ENCODE peak calls at places on chromosomes 3 and 15, in four cellular contexts. One of them, this sample, is unnamed.

GRCh38 chr3:43286886-43287301 is 554 bp downstream of the SNRK start:
- DNase-seq in GM12878: no peak
- DNase-seq in HepG2: no peak
- DNase-seq in K562: peak; percentile 76
- DNase-seq in this sample: peak; percentile 43

GRCh38 chr15:64251121-64251520 is 88.3 kb upstream of the PPIB start:
- DNase-seq in GM12878: no peak
- DNase-seq in HepG2: no peak
- DNase-seq in K562: no peak
- DNase-seq in this sample: no peak

GRCh38 chr3:71078199-71078598 is 505.3 kb downstream of the FOXP1 start:
- DNase-seq in GM12878: no peak
- DNase-seq in HepG2: no peak
- DNase-seq in K562: no peak
- DNase-seq in this sample: no peak

GRCh38 chr15:43267439-43267838 is 711 bp upstream of the TGM5 start:
- DNase-seq in GM12878: no peak
- DNase-seq in HepG2: no peak
- DNase-seq in K562: no peak
- DNase-seq in this sample: no peak

GRCh38 chr3:197527569-197527968 is 28.2 kb downstream of the BDH1 start:
- DNase-seq in GM12878: no peak
- DNase-seq in HepG2: no peak
- DNase-seq in K562: no peak
- DNase-seq in this sample: no peak

GRCh38 chr3:81684739-81685395 is 76.6 kb downstream of the GBE1 start:
- DNase-seq in GM12878: no peak
- DNase-seq in HepG2: peak; percentile 20
- DNase-seq in K562: peak; percentile 47
- DNase-seq in this sample: no peak

GRCh38 chr3:159263750-159264561 is 462.1 kb downstream of the MFSD1 start:
- DNase-seq in GM12878: no peak
- DNase-seq in HepG2: peak; percentile 22
- DNase-seq in K562: peak; percentile 17
- DNase-seq in this sample: peak; percentile 67

GRCh38 chr3:50675179-50676030 is 678 bp downstream of the DOCK3 start:
- DNase-seq in GM12878: no peak
- DNase-seq in HepG2: no peak
- DNase-seq in K562: peak; percentile 44
- DNase-seq in this sample: peak; percentile 80

GRCh38 chr3:173249457-173249856 is 108.4 kb upstream of the SPATA16 start:
- DNase-seq in GM12878: no peak
- DNase-seq in HepG2: no peak
- DNase-seq in K562: no peak
- DNase-seq in this sample: no peak

GRCh38 chr15:68218847-68219798 is 10.4 kb downstream of the CLN6 start:
- DNase-seq in GM12878: no peak
- DNase-seq in HepG2: no peak
- DNase-seq in K562: peak; percentile 57
- DNase-seq in this sample: no peak

GRCh38 chr15:79208179-79208578 is 74.3 kb upstream of the ANKRD34C start:
- DNase-seq in GM12878: no peak
- DNase-seq in HepG2: no peak
- DNase-seq in K562: no peak
- DNase-seq in this sample: no peak

GRCh38 chr3:184383033-184383740 is 3.3 kb downstream of the CHRD start:
- DNase-seq in GM12878: no peak
- DNase-seq in HepG2: no peak
- DNase-seq in K562: no peak
- DNase-seq in this sample: no peak

GRCh38 chr15:68986292-68986691 is 28.2 kb upstream of the NOX5 start:
- DNase-seq in GM12878: no peak
- DNase-seq in HepG2: no peak
- DNase-seq in K562: no peak
- DNase-seq in this sample: no peak

GRCh38 chr15:42088801-42089640 is 5.3 kb downstream of the PLA2G4D start:
- DNase-seq in GM12878: no peak
- DNase-seq in HepG2: no peak
- DNase-seq in K562: no peak
- DNase-seq in this sample: no peak

GRCh38 chr3:120798346-120798745 is 55.8 kb downstream of the GTF2E1 start:
- DNase-seq in GM12878: no peak
- DNase-seq in HepG2: no peak
- DNase-seq in K562: no peak
- DNase-seq in this sample: no peak

GRCh38 chr3:131216801-131217200 is 164.8 kb upstream of the NUDT16 start:
- DNase-seq in GM12878: no peak
- DNase-seq in HepG2: peak; percentile 28
- DNase-seq in K562: peak; percentile 17
- DNase-seq in this sample: peak; percentile 21

GRCh38 chr3:169522595-169523529 is 140.7 kb downstream of the MECOM start:
- DNase-seq in GM12878: no peak
- DNase-seq in HepG2: no peak
- DNase-seq in K562: no peak
- DNase-seq in this sample: no peak

GRCh38 chr3:106482436-106482835 is 613.6 kb upstream of the CBLB start:
- DNase-seq in GM12878: no peak
- DNase-seq in HepG2: no peak
- DNase-seq in K562: no peak
- DNase-seq in this sample: no peak

GRCh38 chr15:95365615-95366107 is 964.8 kb upstream of the NR2F2 start:
- DNase-seq in GM12878: no peak
- DNase-seq in HepG2: no peak
- DNase-seq in K562: no peak
- DNase-seq in this sample: no peak

GRCh38 chr15:92839696-92840095 is 60.4 kb upstream of the CHD2 start:
- DNase-seq in GM12878: no peak
- DNase-seq in HepG2: no peak
- DNase-seq in K562: no peak
- DNase-seq in this sample: no peak

GRCh38 chr3:42507751-42508335 is 5.4 kb downstream of the VIPR1 start:
- DNase-seq in GM12878: no peak
- DNase-seq in HepG2: no peak
- DNase-seq in K562: no peak
- DNase-seq in this sample: no peak

GRCh38 chr15:53256457-53256856 is 466.3 kb upstream of the ONECUT1 start:
- DNase-seq in GM12878: no peak
- DNase-seq in HepG2: no peak
- DNase-seq in K562: no peak
- DNase-seq in this sample: no peak

GRCh38 chr15:63791236-63791635 is 42.5 kb downstream of the HERC1 start:
- DNase-seq in GM12878: no peak
- DNase-seq in HepG2: no peak
- DNase-seq in K562: no peak
- DNase-seq in this sample: no peak

GRCh38 chr3:34024447-34025240 is 226.2 kb downstream of the PDCD6IP start:
- DNase-seq in GM12878: no peak
- DNase-seq in HepG2: no peak
- DNase-seq in K562: no peak
- DNase-seq in this sample: no peak

GRCh38 chr3:37543692-37544091 is 318.0 kb upstream of the CTDSPL start:
- DNase-seq in GM12878: no peak
- DNase-seq in HepG2: no peak
- DNase-seq in K562: no peak
- DNase-seq in this sample: no peak

GRCh38 chr3:10996345-10997050 is 4.0 kb downstream of the SLC6A1 start:
- DNase-seq in GM12878: no peak
- DNase-seq in HepG2: no peak
- DNase-seq in K562: no peak
- DNase-seq in this sample: no peak

GRCh38 chr15:81016253-81017068 is 15.7 kb downstream of the TLNRD1 start:
- DNase-seq in GM12878: no peak
- DNase-seq in HepG2: no peak
- DNase-seq in K562: no peak
- DNase-seq in this sample: no peak

GRCh38 chr3:13157986-13158385 is 84.8 kb upstream of the IQSEC1 start:
- DNase-seq in GM12878: no peak
- DNase-seq in HepG2: no peak
- DNase-seq in K562: no peak
- DNase-seq in this sample: no peak

GRCh38 chr15:100867476-100867875 is 12.2 kb upstream of the ALDH1A3 start:
- DNase-seq in GM12878: no peak
- DNase-seq in HepG2: no peak
- DNase-seq in K562: no peak
- DNase-seq in this sample: no peak
- H3K4me1 ChIP-seq in GM12878: no peaks in the 10 kb centered on the region
- H3K4me1 ChIP-seq in HepG2: no peaks in the 10 kb centered on the region
- H3K4me1 ChIP-seq in K562: no peaks in the 10 kb centered on the region
- H3K4me1 ChIP-seq in this sample: no peaks in the 10 kb centered on the region

GRCh38 chr3:188214442-188214841 is 60.5 kb downstream of the LPP start:
- DNase-seq in GM12878: no peak
- DNase-seq in HepG2: peak; percentile 34
- DNase-seq in K562: no peak
- DNase-seq in this sample: no peak
- TF ChIP-seq CREB1 in GM12878: no peak
- TF ChIP-seq CREB1 in HepG2: no peak
- TF ChIP-seq CREB1 in K562: no peak
- TF ChIP-seq CREB1 in this sample: no peak

DNA sequence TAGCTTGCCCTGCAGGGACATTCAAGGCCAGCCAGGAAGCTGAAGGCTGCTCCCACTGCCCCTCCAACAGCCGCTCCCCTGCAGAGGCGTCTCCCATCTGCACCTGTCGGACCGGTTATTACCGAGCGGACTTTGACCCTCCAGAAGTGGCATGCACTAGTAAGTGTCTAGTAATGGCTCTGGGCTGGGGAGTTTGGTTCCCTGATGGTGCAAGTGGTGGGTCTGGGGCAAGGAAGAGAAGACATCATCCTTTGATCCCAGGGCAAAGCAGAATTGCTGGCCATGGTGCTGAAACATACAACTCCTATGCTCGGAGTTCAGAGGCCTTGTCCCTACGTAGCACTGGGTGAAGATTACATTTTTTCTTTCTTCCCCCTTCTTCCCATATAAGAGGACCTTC is 311.4 kb downstream of the EPHB1 start:
- DNase-seq in GM12878: no peak
- DNase-seq in HepG2: peak; percentile 30
- DNase-seq in K562: peak; percentile 24
- DNase-seq in this sample: peak; percentile 82
- TF ChIP-seq REST in GM12878: peak; percentile 90
- TF ChIP-seq REST in HepG2: peak; percentile 98
- TF ChIP-seq REST in K562: peak; percentile 91
- TF ChIP-seq REST in this sample: peak; percentile 87

GRCh38 chr3:16848007-16848406 is 36.7 kb upstream of the PLCL2 start:
- DNase-seq in GM12878: no peak
- DNase-seq in HepG2: no peak
- DNase-seq in K562: no peak
- DNase-seq in this sample: no peak

GRCh38 chr3:16844771-16845170 is 40.0 kb upstream of the PLCL2 start:
- DNase-seq in GM12878: no peak
- DNase-seq in HepG2: no peak
- DNase-seq in K562: no peak
- DNase-seq in this sample: no peak

GRCh38 chr3:16844222-16844621 is 40.5 kb upstream of the PLCL2 start:
- DNase-seq in GM12878: no peak
- DNase-seq in HepG2: no peak
- DNase-seq in K562: no peak
- DNase-seq in this sample: no peak

GRCh38 chr3:16849240-16849639 is 35.5 kb upstream of the PLCL2 start:
- DNase-seq in GM12878: no peak
- DNase-seq in HepG2: no peak
- DNase-seq in K562: no peak
- DNase-seq in this sample: peak; percentile 75

DNA sequence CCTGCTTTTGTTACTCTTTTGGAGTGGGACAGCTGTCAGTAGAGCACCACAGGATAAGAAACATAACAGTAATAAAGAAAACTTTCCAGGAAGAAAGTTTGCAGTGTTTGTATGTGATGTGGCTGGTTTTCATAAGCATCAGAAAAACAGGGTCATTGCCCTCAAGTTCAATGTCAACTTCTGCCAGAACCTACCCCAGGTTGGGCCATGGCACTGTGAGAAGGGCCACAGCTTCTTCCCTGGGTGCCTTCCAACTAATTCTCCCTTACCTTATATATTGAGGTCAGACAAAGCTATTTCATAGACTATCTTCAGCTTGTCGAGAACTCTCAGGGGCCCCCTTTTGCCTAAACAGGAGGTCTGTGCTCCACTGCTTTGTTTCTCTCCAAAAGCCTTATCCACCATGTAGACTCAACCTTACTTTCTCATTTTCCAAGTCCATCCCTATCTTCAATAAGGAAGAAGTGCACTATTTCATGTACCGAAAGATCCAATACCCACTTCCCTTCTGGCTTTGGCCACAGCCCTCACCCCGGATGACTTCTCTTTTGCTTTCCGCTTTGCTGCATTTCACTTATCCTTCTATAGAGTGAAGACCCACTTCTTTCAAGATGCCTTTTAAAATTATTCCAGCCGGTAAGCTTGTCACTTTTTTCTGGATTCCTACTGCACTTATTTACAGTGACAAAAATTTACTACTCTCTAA is 38.2 kb upstream of the PLCL2 start:
- DNase-seq in GM12878: no peak
- DNase-seq in HepG2: no peak
- DNase-seq in K562: no peak
- DNase-seq in this sample: no peak
- H3K4me1 ChIP-seq in GM12878: peaks cover 36% of the 10 kb centered on the region
- H3K4me1 ChIP-seq in HepG2: no peaks in the 10 kb centered on the region
- H3K4me1 ChIP-seq in K562: no peaks in the 10 kb centered on the region
- H3K4me1 ChIP-seq in this sample: peaks cover 23% of the 10 kb centered on the region

GRCh38 chr3:26964836-26965235 is 342.3 kb downstream of the LRRC3B start:
- DNase-seq in GM12878: no peak
- DNase-seq in HepG2: no peak
- DNase-seq in K562: no peak
- DNase-seq in this sample: no peak

GRCh38 chr3:26963356-26963742 is 340.8 kb downstream of the LRRC3B start:
- DNase-seq in GM12878: no peak
- DNase-seq in HepG2: peak; percentile 3
- DNase-seq in K562: no peak
- DNase-seq in this sample: peak; percentile 26

GRCh38 chr3:26964313-26964712 is 341.7 kb downstream of the LRRC3B start:
- DNase-seq in GM12878: no peak
- DNase-seq in HepG2: no peak
- DNase-seq in K562: no peak
- DNase-seq in this sample: no peak

GRCh38 chr3:26962419-26963355 is 340.1 kb downstream of the LRRC3B start:
- DNase-seq in GM12878: peak; percentile 24
- DNase-seq in HepG2: no peak
- DNase-seq in K562: no peak
- DNase-seq in this sample: no peak

GRCh38 chr3:26960382-26960781 is 337.8 kb downstream of the LRRC3B start:
- DNase-seq in GM12878: no peak
- DNase-seq in HepG2: no peak
- DNase-seq in K562: no peak
- DNase-seq in this sample: no peak
- TF ChIP-seq CREB1 in GM12878: no peak
- TF ChIP-seq CREB1 in HepG2: no peak
- TF ChIP-seq CREB1 in K562: no peak
- TF ChIP-seq CREB1 in this sample: no peak

This sample was measured in GM23338.